ENCODE peak calls at places on chromosomes 4 and X, in eight cellular contexts. One of them, this sample, is unnamed.
A peak's percentile ranks its signal among the peaks of the same experiment; 100 is the strongest.

GRCh38 chr4:16516796-16517413 is 290.6 kb upstream of the TAPT1 start:
- DNase-seq in mesenchymal stem cell: peak; percentile 63
- DNase-seq in fibroblast of lung: peak; percentile 78
- DNase-seq in H9: no peak
- DNase-seq in mesendoderm: peak; percentile 69
- DNase-seq in MM.1S: no peak
- DNase-seq in PC-3: peak; percentile 54
- DNase-seq in GM23248: peak; percentile 77
- DNase-seq in this sample: peak; percentile 62

GRCh38 chrX:148448686-148449085 is 51.7 kb upstream of the AFF2 start:
- DNase-seq in mesenchymal stem cell: no peak
- DNase-seq in mesendoderm: no peak
- DNase-seq in MM.1S: no peak
- DNase-seq in PC-3: no peak
- DNase-seq in fibroblast of lung: no peak
- DNase-seq in H9: no peak
- DNase-seq in GM23248: no peak
- DNase-seq in this sample: no peak

GRCh38 chr4:105145913-105146285 is 777 bp upstream of the TET2 start:
- DNase-seq in fibroblast of lung: peak; percentile 15
- DNase-seq in PC-3: no peak
- DNase-seq in MM.1S: no peak
- DNase-seq in mesendoderm: no peak
- DNase-seq in mesenchymal stem cell: no peak
- DNase-seq in GM23248: no peak
- DNase-seq in H9: peak; percentile 56
- DNase-seq in this sample: no peak

GRCh38 chrX:55342533-55343501 is 78.1 kb upstream of the PAGE3 start:
- DNase-seq in PC-3: peak; percentile 43
- DNase-seq in mesenchymal stem cell: no peak
- DNase-seq in fibroblast of lung: no peak
- DNase-seq in GM23248: peak; percentile 25
- DNase-seq in mesendoderm: peak; percentile 27
- DNase-seq in MM.1S: peak; percentile 55
- DNase-seq in H9: peak; percentile 47
- DNase-seq in this sample: no peak

GRCh38 chr4:183722738-183723560 is 63.9 kb downstream of the TRAPPC11 start:
- DNase-seq in PC-3: peak; percentile 75
- DNase-seq in mesenchymal stem cell: peak; percentile 54
- DNase-seq in GM23248: peak; percentile 52
- DNase-seq in mesendoderm: peak; percentile 65
- DNase-seq in MM.1S: peak; percentile 98
- DNase-seq in H9: peak; percentile 85
- DNase-seq in fibroblast of lung: peak; percentile 37
- DNase-seq in this sample: peak; percentile 14

GRCh38 chr4:150852237-150852636 is 162.8 kb downstream of the LRBA start:
- DNase-seq in GM23248: peak; percentile 3
- DNase-seq in mesenchymal stem cell: no peak
- DNase-seq in mesendoderm: no peak
- DNase-seq in fibroblast of lung: no peak
- DNase-seq in MM.1S: no peak
- DNase-seq in PC-3: no peak
- DNase-seq in H9: no peak
- DNase-seq in this sample: no peak

GRCh38 chr4:48640699-48641098 is 139.4 kb downstream of the FRYL start:
- DNase-seq in fibroblast of lung: no peak
- DNase-seq in GM23248: no peak
- DNase-seq in PC-3: no peak
- DNase-seq in H9: no peak
- DNase-seq in MM.1S: no peak
- DNase-seq in mesenchymal stem cell: no peak
- DNase-seq in mesendoderm: no peak
- DNase-seq in this sample: no peak

GRCh38 chr4:169070895-169071218 is 60.8 kb upstream of the CBR4 start:
- DNase-seq in fibroblast of lung: peak; percentile 64
- DNase-seq in H9: no peak
- DNase-seq in MM.1S: no peak
- DNase-seq in mesenchymal stem cell: no peak
- DNase-seq in GM23248: no peak
- DNase-seq in PC-3: peak; percentile 84
- DNase-seq in mesendoderm: peak; percentile 32
- DNase-seq in this sample: peak; percentile 53

GRCh38 chrX:19840899-19841648 is 46.3 kb downstream of the SH3KBP1 start:
- DNase-seq in fibroblast of lung: peak; percentile 18
- DNase-seq in H9: peak; percentile 49
- DNase-seq in GM23248: no peak
- DNase-seq in mesendoderm: peak; percentile 96
- DNase-seq in mesenchymal stem cell: no peak
- DNase-seq in MM.1S: peak; percentile 76
- DNase-seq in PC-3: no peak
- DNase-seq in this sample: peak; percentile 14

GRCh38 chrX:129449141-129449540 is 74.1 kb downstream of the SMARCA1 start:
- DNase-seq in H9: no peak
- DNase-seq in PC-3: no peak
- DNase-seq in fibroblast of lung: no peak
- DNase-seq in GM23248: no peak
- DNase-seq in MM.1S: no peak
- DNase-seq in mesendoderm: no peak
- DNase-seq in mesenchymal stem cell: no peak
- DNase-seq in this sample: no peak

GRCh38 chr4:123182289-123182688 is 214.3 kb upstream of the SPRY1 start:
- DNase-seq in PC-3: no peak
- DNase-seq in GM23248: no peak
- DNase-seq in MM.1S: no peak
- DNase-seq in H9: no peak
- DNase-seq in fibroblast of lung: no peak
- DNase-seq in mesendoderm: no peak
- DNase-seq in mesenchymal stem cell: no peak
- DNase-seq in this sample: no peak

GRCh38 chr4:15469402-15470148 is at the start of gene CC2D2A:
- DNase-seq in H9: peak; percentile 46
- DNase-seq in PC-3: peak; percentile 47
- DNase-seq in MM.1S: no peak
- DNase-seq in GM23248: peak; percentile 81
- DNase-seq in mesenchymal stem cell: peak; percentile 82
- DNase-seq in mesendoderm: peak; percentile 87
- DNase-seq in fibroblast of lung: peak; percentile 69
- DNase-seq in this sample: peak; percentile 53

GRCh38 chr4:130849985-130850632 is 1754.2 kb downstream of the C4orf33 start:
- DNase-seq in fibroblast of lung: peak; percentile 39
- DNase-seq in mesenchymal stem cell: no peak
- DNase-seq in mesendoderm: no peak
- DNase-seq in MM.1S: no peak
- DNase-seq in GM23248: no peak
- DNase-seq in PC-3: no peak
- DNase-seq in H9: no peak
- DNase-seq in this sample: peak; percentile 35

GRCh38 chrX:53287493-53288138 is 6.2 kb upstream of the IQSEC2 start:
- DNase-seq in H9: no peak
- DNase-seq in GM23248: peak; percentile 82
- DNase-seq in mesenchymal stem cell: peak; percentile 71
- DNase-seq in MM.1S: no peak
- DNase-seq in PC-3: peak; percentile 84
- DNase-seq in fibroblast of lung: peak; percentile 71
- DNase-seq in mesendoderm: no peak
- DNase-seq in this sample: peak; percentile 54

GRCh38 chr4:99811850-99812249 is 4.8 kb upstream of the DAPP1 start:
- DNase-seq in mesendoderm: peak; percentile 59
- DNase-seq in MM.1S: peak; percentile 75
- DNase-seq in GM23248: peak; percentile 52
- DNase-seq in H9: no peak
- DNase-seq in fibroblast of lung: peak; percentile 3
- DNase-seq in mesenchymal stem cell: peak; percentile 28
- DNase-seq in PC-3: peak; percentile 60
- DNase-seq in this sample: no peak

GRCh38 chr4:80006935-80007744 is 65.9 kb downstream of the ANTXR2 start:
- DNase-seq in PC-3: no peak
- DNase-seq in mesendoderm: peak; percentile 83
- DNase-seq in GM23248: no peak
- DNase-seq in H9: no peak
- DNase-seq in fibroblast of lung: peak; percentile 28
- DNase-seq in MM.1S: peak; percentile 67
- DNase-seq in mesenchymal stem cell: peak; percentile 64
- DNase-seq in this sample: no peak

GRCh38 chr4:94974773-94975172 is 217.0 kb downstream of the BMPR1B start:
- DNase-seq in fibroblast of lung: peak; percentile 73
- DNase-seq in mesenchymal stem cell: peak; percentile 25
- DNase-seq in PC-3: peak; percentile 83
- DNase-seq in mesendoderm: no peak
- DNase-seq in H9: no peak
- DNase-seq in GM23248: peak; percentile 82
- DNase-seq in MM.1S: no peak
- DNase-seq in this sample: peak; percentile 67

GRCh38 chr4:7939377-7940108 is at the start of gene AFAP1:
- DNase-seq in mesenchymal stem cell: peak; percentile 82
- DNase-seq in PC-3: peak; percentile 83
- DNase-seq in H9: peak; percentile 92
- DNase-seq in mesendoderm: peak; percentile 94
- DNase-seq in GM23248: peak; percentile 97
- DNase-seq in MM.1S: no peak
- DNase-seq in fibroblast of lung: peak; percentile 79
- DNase-seq in this sample: peak; percentile 59

GRCh38 chr4:25425361-25425760 is 48.3 kb downstream of the ANAPC4 start:
- DNase-seq in fibroblast of lung: peak; percentile 19
- DNase-seq in H9: no peak
- DNase-seq in GM23248: no peak
- DNase-seq in mesenchymal stem cell: no peak
- DNase-seq in mesendoderm: no peak
- DNase-seq in PC-3: no peak
- DNase-seq in MM.1S: no peak
- DNase-seq in this sample: peak; percentile 22

GRCh38 chrX:107429090-107429489 is 20.4 kb upstream of the FRMPD3 start:
- DNase-seq in H9: peak; percentile 67
- DNase-seq in mesendoderm: peak; percentile 51
- DNase-seq in PC-3: peak; percentile 37
- DNase-seq in GM23248: peak; percentile 16
- DNase-seq in fibroblast of lung: no peak
- DNase-seq in mesenchymal stem cell: peak; percentile 23
- DNase-seq in MM.1S: peak; percentile 50
- DNase-seq in this sample: no peak

GRCh38 chr4:113997206-113997605 is 17.8 kb upstream of the ARSJ start:
- DNase-seq in GM23248: no peak
- DNase-seq in H9: no peak
- DNase-seq in MM.1S: no peak
- DNase-seq in mesenchymal stem cell: no peak
- DNase-seq in PC-3: no peak
- DNase-seq in mesendoderm: no peak
- DNase-seq in fibroblast of lung: no peak
- DNase-seq in this sample: no peak

GRCh38 chrX:10077425-10078188 is 79.2 kb upstream of the CLCN4 start:
- DNase-seq in mesendoderm: peak; percentile 16
- DNase-seq in mesenchymal stem cell: peak; percentile 82
- DNase-seq in fibroblast of lung: peak; percentile 58
- DNase-seq in PC-3: peak; percentile 82
- DNase-seq in H9: no peak
- DNase-seq in MM.1S: no peak
- DNase-seq in GM23248: peak; percentile 71
- DNase-seq in this sample: peak; percentile 51

GRCh38 chrX:105872921-105873320 is 50.6 kb downstream of the NRK start:
- DNase-seq in fibroblast of lung: peak; percentile 6
- DNase-seq in PC-3: peak; percentile 29
- DNase-seq in GM23248: no peak
- DNase-seq in MM.1S: no peak
- DNase-seq in mesendoderm: no peak
- DNase-seq in mesenchymal stem cell: no peak
- DNase-seq in H9: no peak
- DNase-seq in this sample: no peak

DNA sequence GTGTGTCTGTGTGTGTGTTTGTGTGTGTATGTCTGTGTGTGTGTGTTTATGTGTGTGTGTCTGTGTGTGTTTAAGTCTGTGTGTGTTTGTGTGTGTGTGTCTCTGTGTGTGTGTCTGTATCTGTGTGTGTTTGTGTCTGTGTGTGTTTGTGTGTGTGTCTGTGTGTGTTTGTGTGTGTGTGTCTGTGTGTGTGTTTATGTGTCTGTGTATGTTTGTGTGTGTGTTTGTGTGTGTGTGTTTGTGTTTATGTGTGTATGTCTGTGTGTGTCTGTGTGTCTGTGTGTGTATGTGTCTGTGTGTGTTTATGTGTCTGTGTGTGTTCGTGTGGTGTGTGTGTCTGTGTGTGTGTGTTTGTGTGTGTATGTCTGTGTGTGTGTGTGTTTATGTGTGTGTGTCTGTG is 11.4 kb downstream of the IL9R start:
- DNase-seq in GM23248: no peak
- DNase-seq in MM.1S: no peak
- DNase-seq in H9: no peak
- DNase-seq in fibroblast of lung: no peak
- DNase-seq in PC-3: no peak
- DNase-seq in mesenchymal stem cell: peak; percentile 12
- DNase-seq in mesendoderm: peak; percentile 2
- DNase-seq in this sample: no peak
- H3K9ac ChIP-seq in GM23248: no peak overlapping the region
- H3K9ac ChIP-seq in MM.1S: no peak overlapping the region
- H3K9ac ChIP-seq in H9: no peak overlapping the region
- H3K9ac ChIP-seq in fibroblast of lung: no peak overlapping the region
- H3K9ac ChIP-seq in PC-3: no peak overlapping the region
- H3K9ac ChIP-seq in mesenchymal stem cell: no peak overlapping the region
- H3K9ac ChIP-seq in mesendoderm: no peak overlapping the region
- H3K9ac ChIP-seq in this sample: no peak overlapping the region

DNA sequence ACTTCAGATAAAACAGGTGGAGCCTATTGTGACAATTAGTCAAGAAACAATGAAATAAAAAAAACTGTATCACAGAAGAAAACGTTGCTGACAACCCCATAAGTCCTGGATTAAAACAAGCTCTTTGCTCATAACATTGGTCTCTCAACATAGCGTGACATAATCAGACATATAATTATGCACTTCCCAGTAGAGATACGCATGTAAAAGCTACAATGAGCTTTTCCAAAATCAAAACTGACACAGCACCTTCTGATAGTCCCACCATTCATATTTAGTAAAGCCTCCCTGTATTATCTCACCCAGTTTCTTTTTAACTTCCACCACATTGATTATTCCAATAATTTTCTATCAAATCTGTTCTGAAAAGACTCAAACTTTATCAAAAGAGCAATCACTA is 372.1 kb upstream of the SMIM31 start:
- DNase-seq in fibroblast of lung: no peak
- DNase-seq in mesenchymal stem cell: no peak
- DNase-seq in MM.1S: no peak
- DNase-seq in mesendoderm: no peak
- DNase-seq in GM23248: no peak
- DNase-seq in PC-3: no peak
- DNase-seq in H9: no peak
- DNase-seq in this sample: no peak
- H3K4me2 ChIP-seq in fibroblast of lung: no peak overlapping the region
- H3K4me2 ChIP-seq in mesenchymal stem cell: no peak overlapping the region
- H3K4me2 ChIP-seq in MM.1S: no peak overlapping the region
- H3K4me2 ChIP-seq in mesendoderm: no peak overlapping the region
- H3K4me2 ChIP-seq in GM23248: no peak overlapping the region
- H3K4me2 ChIP-seq in PC-3: no peak overlapping the region
- H3K4me2 ChIP-seq in H9: no peak overlapping the region
- H3K4me2 ChIP-seq in this sample: no peak overlapping the region

GRCh38 chrX:71514367-71515038 is 18.4 kb upstream of the OGT start:
- DNase-seq in H9: no peak
- DNase-seq in MM.1S: no peak
- DNase-seq in PC-3: no peak
- DNase-seq in mesenchymal stem cell: no peak
- DNase-seq in GM23248: peak; percentile 0
- DNase-seq in mesendoderm: peak; percentile 38
- DNase-seq in fibroblast of lung: no peak
- DNase-seq in this sample: no peak
- H3K9ac ChIP-seq in H9: no peak overlapping the region
- H3K9ac ChIP-seq in MM.1S: no peak overlapping the region
- H3K9ac ChIP-seq in PC-3: no peak overlapping the region
- H3K9ac ChIP-seq in mesenchymal stem cell: no peak overlapping the region
- H3K9ac ChIP-seq in GM23248: no peak overlapping the region
- H3K9ac ChIP-seq in mesendoderm: no peak overlapping the region
- H3K9ac ChIP-seq in fibroblast of lung: no peak overlapping the region
- H3K9ac ChIP-seq in this sample: no peak overlapping the region

GRCh38 chr4:75036046-75036445 is 103.1 kb downstream of the PARM1 start:
- DNase-seq in mesenchymal stem cell: no peak
- DNase-seq in mesendoderm: no peak
- DNase-seq in fibroblast of lung: no peak
- DNase-seq in PC-3: no peak
- DNase-seq in H9: no peak
- DNase-seq in MM.1S: no peak
- DNase-seq in GM23248: no peak
- DNase-seq in this sample: no peak
- H3K4me2 ChIP-seq in mesenchymal stem cell: no peak overlapping the region
- H3K4me2 ChIP-seq in mesendoderm: no peak overlapping the region
- H3K4me2 ChIP-seq in fibroblast of lung: no peak overlapping the region
- H3K4me2 ChIP-seq in PC-3: no peak overlapping the region
- H3K4me2 ChIP-seq in H9: no peak overlapping the region
- H3K4me2 ChIP-seq in MM.1S: no peak overlapping the region
- H3K4me2 ChIP-seq in GM23248: no peak overlapping the region
- H3K4me2 ChIP-seq in this sample: no peak overlapping the region